ENCODE peak calls at places on chromosomes 12 and 14, in eight cellular contexts. F is BJ; A is foreskin fibroblast; H is left ventricle myocardium inferior; I is naive thymus-derived CD4-positive, alpha-beta T cell; K is MM.1S; P is iPS DF 6.9; N is IMR-90. O is an unnamed sample.
A peak's percentile ranks its signal among the peaks of the same experiment; 100 is the strongest.

GRCh38 chr14:27077181-27077738 is 479.4 kb upstream of the NOVA1 start:
- DNase-seq in F (no peak), A (no peak), H (no peak), I (no peak), K (no peak), P (no peak), N (no peak), O (no peak)

GRCh38 chr14:73787760-73788508 is 63.7 kb upstream of the PTGR2 start:
- DNase-seq in F (no peak), A (peak; percentile 81), H (no peak), I (peak; percentile 60), K (peak; percentile 27), P (no peak), N (peak; percentile 55), O (no peak)

GRCh38 chr12:53070901-53071492 is 8.2 kb downstream of the SPRYD3 start:
- DNase-seq in F (no peak), A (peak; percentile 34), H (no peak), I (no peak), K (no peak), P (no peak), N (no peak), O (no peak)

GRCh38 chr12:62537544-62537943 is 70.9 kb downstream of the MON2 start:
- DNase-seq in F (peak; percentile 10), A (peak; percentile 81), H (no peak), I (no peak), K (no peak), P (no peak), N (peak; percentile 78), O (no peak)

GRCh38 chr12:104886418-104887401 is 71.4 kb downstream of the SLC41A2 start:
- DNase-seq in F (no peak), A (peak; percentile 89), H (no peak), I (no peak), K (no peak), P (no peak), N (peak; percentile 90), O (no peak)

GRCh38 chr14:71317385-71318096 is 410.3 kb downstream of the PCNX1 start:
- DNase-seq in F (no peak), A (no peak), H (no peak), I (no peak), K (no peak), P (no peak), N (no peak), O (no peak)

GRCh38 chr12:120488057-120488660 is 7.8 kb upstream of the DYNLL1 start:
- DNase-seq in F (no peak), A (no peak), H (no peak), I (no peak), K (no peak), P (no peak), N (no peak), O (no peak)

GRCh38 chr12:11839093-11839641 is 189.7 kb downstream of the ETV6 start:
- DNase-seq in F (no peak), A (peak; percentile 20), H (no peak), I (no peak), K (no peak), P (no peak), N (peak; percentile 61), O (peak; percentile 46)

GRCh38 chr12:11228268-11228879 is 41.1 kb downstream of the PRB3 start:
- DNase-seq in F (no peak), A (peak; percentile 31), H (no peak), I (no peak), K (peak; percentile 31), P (peak; percentile 73), N (peak; percentile 30), O (no peak)

GRCh38 chr14:97270308-97270707 is 473.1 kb downstream of the VRK1 start:
- DNase-seq in F (no peak), A (no peak), H (no peak), I (no peak), K (no peak), P (no peak), N (no peak), O (no peak)

GRCh38 chr14:33679461-33680225 is 271.2 kb downstream of the EGLN3 start:
- DNase-seq in F (peak; percentile 62), A (peak; percentile 85), H (no peak), I (no peak), K (no peak), P (no peak), N (peak; percentile 13), O (no peak)

GRCh38 chr12:84159245-84159644 is 753.4 kb downstream of the SLC6A15 start:
- DNase-seq in F (peak; percentile 19), A (no peak), H (no peak), I (no peak), K (no peak), P (no peak), N (peak; percentile 64), O (no peak)

GRCh38 chr12:30023186-30023585 is 239.4 kb upstream of the TMTC1 start:
- DNase-seq in F (no peak), A (no peak), H (no peak), I (no peak), K (no peak), P (no peak), N (peak; percentile 19), O (no peak)

GRCh38 chr14:61329478-61330051 is 8.2 kb downstream of the PRKCH start:
- DNase-seq in F (no peak), A (no peak), H (no peak), I (no peak), K (no peak), P (no peak), N (no peak), O (no peak)

GRCh38 chr12:122489038-122489437 is 11.7 kb downstream of the ZCCHC8 start:
- DNase-seq in F (no peak), A (no peak), H (no peak), I (no peak), K (no peak), P (no peak), N (no peak), O (no peak)

GRCh38 chr12:47870175-47870781 is 34.5 kb downstream of the VDR start:
- DNase-seq in F (peak; percentile 26), A (peak; percentile 63), H (peak; percentile 51), I (no peak), K (peak; percentile 83), P (peak; percentile 33), N (no peak), O (peak; percentile 18)

GRCh38 chr12:46266382-46266791 is 2.5 kb downstream of the SLC38A1 start:
- DNase-seq in F (no peak), A (peak; percentile 76), H (no peak), I (no peak), K (peak; percentile 18), P (no peak), N (peak; percentile 61), O (no peak)

GRCh38 chr14:80055912-80056801 is 155.1 kb downstream of the DIO2 start:
- DNase-seq in F (no peak), A (peak; percentile 75), H (no peak), I (no peak), K (peak; percentile 20), P (peak; percentile 33), N (peak; percentile 78), O (no peak)

GRCh38 chr12:51265024-51265423 is 5.2 kb downstream of the SMAGP start:
- DNase-seq in F (no peak), A (no peak), H (no peak), I (no peak), K (peak; percentile 72), P (no peak), N (no peak), O (no peak)

DNA sequence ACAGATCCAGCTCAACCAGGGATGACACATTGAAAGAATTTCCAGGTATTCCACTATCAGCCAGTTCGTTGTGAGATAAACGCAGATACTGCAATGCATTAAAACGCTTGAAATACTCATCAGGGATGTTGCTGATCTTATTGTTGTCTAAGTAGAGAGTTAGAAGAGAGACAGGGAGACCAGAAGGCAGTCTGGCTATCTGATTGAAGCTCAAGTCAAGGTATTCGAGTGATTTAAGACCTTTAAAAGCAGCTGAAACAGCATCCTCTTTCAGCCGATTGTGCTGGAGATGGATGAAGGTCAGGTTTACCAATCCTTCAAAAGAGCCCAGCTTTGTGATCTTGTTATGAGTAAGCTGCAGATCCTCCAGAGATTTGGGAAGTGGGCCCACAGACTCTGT is 3.1 kb downstream of the LUM start:
- DNase-seq in F (no peak), A (no peak), H (no peak), I (no peak), K (no peak), P (no peak), N (no peak), O (no peak)
- H3K4me3 ChIP-seq in F (no peak overlapping the region), A (peak overlapping the region; percentile 69), H (peak overlapping the region; percentile 53), I (no peak overlapping the region), K (no peak overlapping the region), P (no peak overlapping the region), N (no peak overlapping the region), O (no peak overlapping the region)

DNA sequence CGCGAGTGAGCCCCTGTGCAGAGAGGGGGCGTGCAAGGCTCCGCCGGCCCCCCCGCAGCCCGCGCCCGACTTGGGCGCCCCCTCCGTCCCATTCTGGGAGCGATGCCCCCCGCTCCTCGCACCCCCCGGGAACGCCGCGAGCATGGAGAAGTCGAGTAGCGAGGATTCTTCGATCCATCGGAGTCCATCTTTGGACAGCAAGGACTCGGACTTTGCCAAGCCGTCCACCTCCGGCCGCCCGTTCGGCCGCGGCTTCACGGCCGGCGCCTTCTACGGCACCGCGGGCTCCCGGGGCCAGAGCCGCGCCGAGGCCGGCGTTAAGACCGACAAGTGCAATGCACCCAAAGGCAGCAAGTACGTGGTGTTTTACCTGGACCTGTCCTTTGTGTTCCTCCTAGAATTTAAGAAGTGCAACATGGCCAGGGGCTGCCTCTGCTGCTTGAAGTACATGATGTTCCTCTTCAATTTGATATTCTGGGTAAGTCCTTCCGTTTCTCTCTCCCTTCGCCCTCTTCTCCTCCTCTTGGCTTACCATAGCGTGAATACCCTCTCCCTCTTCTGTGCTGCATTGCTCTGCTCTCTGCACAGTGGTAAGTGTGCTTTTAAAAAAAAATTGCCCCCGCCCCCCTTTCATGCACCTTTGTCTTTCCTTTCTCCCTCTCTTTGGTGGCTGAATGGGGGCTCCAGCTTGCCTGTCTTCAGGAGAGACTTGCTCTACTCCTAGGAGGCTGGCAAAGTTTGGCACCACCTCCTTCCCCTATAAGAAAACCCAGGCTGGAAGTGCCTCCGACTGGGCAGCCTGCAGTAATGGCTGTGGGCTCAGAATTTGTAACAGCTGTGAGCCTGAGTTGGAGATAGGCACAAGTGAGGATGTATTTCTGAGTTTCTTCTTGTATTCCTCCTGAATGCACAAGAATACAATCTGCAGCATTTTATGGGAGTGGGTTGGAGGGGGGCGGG is 123.9 kb downstream of the TSPAN9 start:
- DNase-seq in F (no peak), A (peak; percentile 46), H (no peak), I (no peak), K (no peak), P (no peak), N (no peak), O (no peak)
- H3K4me3 ChIP-seq in F (peak overlapping the region; percentile 47), A (peak overlapping the region; percentile 52), H (peak overlapping the region; percentile 76), I (no peak overlapping the region), K (no peak overlapping the region), P (peak overlapping the region; percentile 32), N (peak overlapping the region; percentile 51), O (peak overlapping the region; percentile 73)

DNA sequence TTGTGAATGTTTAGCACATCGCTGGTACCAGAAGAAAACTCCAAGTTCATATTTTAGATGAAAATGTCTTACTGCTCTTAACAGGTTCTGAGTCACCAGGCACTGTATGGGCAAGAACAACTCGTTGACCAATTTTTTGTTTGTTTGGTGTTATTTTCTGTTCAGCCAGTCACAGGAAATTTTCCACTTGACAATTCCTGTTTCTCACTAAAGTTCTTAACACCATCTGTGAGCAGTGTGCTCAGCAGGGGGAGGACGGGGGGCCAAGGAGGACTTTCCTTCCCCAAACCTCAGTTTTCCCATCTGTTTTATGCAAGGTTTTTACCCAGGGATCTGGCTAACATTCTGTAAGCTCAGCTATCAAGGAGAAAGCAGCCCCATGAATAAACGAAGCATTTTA is 3.0 kb downstream of the NUAK1 start:
- DNase-seq in F (no peak), A (peak; percentile 61), H (no peak), I (no peak), K (no peak), P (no peak), N (peak; percentile 55), O (no peak)
- H3K4me3 ChIP-seq in F (peak overlapping the region; percentile 22), A (peak overlapping the region; percentile 82), H (peak overlapping the region; percentile 95), I (no peak overlapping the region), K (peak overlapping the region; percentile 96), P (no peak overlapping the region), N (peak overlapping the region; percentile 10), O (peak overlapping the region; percentile 75)

GRCh38 chr14:75244121-75244520 is 34.5 kb upstream of the FOS start:
- DNase-seq in F (no peak), A (no peak), H (no peak), I (no peak), K (no peak), P (no peak), N (no peak), O (no peak)
- H3K4me3 ChIP-seq in F (no peak overlapping the region), A (no peak overlapping the region), H (no peak overlapping the region), I (no peak overlapping the region), K (no peak overlapping the region), P (no peak overlapping the region), N (no peak overlapping the region), O (no peak overlapping the region)